ENCODE peak calls at places on chromosomes 2 and 18, in eight cellular contexts. R is kidney, C is MCF 10A, L is glutamatergic neuron, U is neural crest cell, P is HCT116, Q is K562, N is epithelial cell of esophagus. V is an unnamed sample.

GRCh38 chr2:171675810-171676345 is 11.4 kb upstream of the DYNC1I2 start:
- DNase-seq in R (no peak), C (no peak), P (no peak), N (no peak), U (no peak), Q (no peak), L (no peak), V (no peak)

GRCh38 chr2:152336854-152337510 is 2.0 kb downstream of the FMNL2 start:
- DNase-seq in Q (no peak), L (peak; percentile 48), C (peak; percentile 41), N (peak; percentile 34), U (peak; percentile 3), R (no peak), P (no peak), V (peak; percentile 17)

GRCh38 chr18:42959528-42959927 is 156.0 kb downstream of the RIT2 start:
- DNase-seq in U (no peak), P (no peak), N (no peak), Q (no peak), L (no peak), R (no peak), C (no peak), V (no peak)

GRCh38 chr2:98702127-98702802 is 28.7 kb downstream of the MGAT4A start:
- DNase-seq in C (no peak), U (no peak), Q (no peak), R (no peak), P (no peak), L (peak; percentile 16), N (no peak), V (no peak)

GRCh38 chr2:121291251-121291580 is 6.2 kb upstream of the TFCP2L1 start:
- DNase-seq in Q (no peak), L (no peak), U (no peak), P (no peak), N (no peak), R (no peak), C (no peak), V (no peak)

GRCh38 chr2:73641767-73642062 is 507 bp downstream of the NAT8 start:
- DNase-seq in R (no peak), Q (no peak), C (no peak), N (no peak), P (no peak), U (no peak), L (no peak), V (no peak)

GRCh38 chr2:231908584-231908983 is 17.6 kb downstream of the NPPC start:
- DNase-seq in U (no peak), C (no peak), L (no peak), Q (no peak), P (no peak), R (peak; percentile 12), N (no peak), V (no peak)

GRCh38 chr2:224442092-224442999 is 40.4 kb upstream of the FAM124B start:
- DNase-seq in N (peak; percentile 36), L (peak; percentile 40), Q (no peak), R (peak; percentile 80), U (no peak), C (no peak), P (no peak), V (peak; percentile 9)

GRCh38 chr2:187424156-187424555 is 23.9 kb downstream of the CALCRL start:
- DNase-seq in C (no peak), L (no peak), P (no peak), U (no peak), N (peak; percentile 27), R (no peak), Q (no peak), V (no peak)

GRCh38 chr2:201073071-201073470 is 1.3 kb downstream of the NDUFB3 start:
- DNase-seq in L (no peak), Q (no peak), C (no peak), P (no peak), U (no peak), R (no peak), N (peak; percentile 13), V (no peak)

GRCh38 chr2:201072201-201072530 is 365 bp downstream of the NDUFB3 start:
- DNase-seq in C (no peak), P (no peak), R (no peak), Q (no peak), N (no peak), U (no peak), L (no peak), V (no peak)

GRCh38 chr2:201074996-201075395 is 3.2 kb downstream of the NDUFB3 start:
- DNase-seq in R (no peak), C (no peak), Q (no peak), U (no peak), N (no peak), P (no peak), L (no peak), V (no peak)

GRCh38 chr2:201070966-201071304 is 536 bp downstream of the HYCC2 start:
- DNase-seq in U (no peak), L (no peak), C (peak; percentile 42), R (no peak), Q (no peak), N (peak; percentile 35), P (no peak), V (peak; percentile 42)

DNA sequence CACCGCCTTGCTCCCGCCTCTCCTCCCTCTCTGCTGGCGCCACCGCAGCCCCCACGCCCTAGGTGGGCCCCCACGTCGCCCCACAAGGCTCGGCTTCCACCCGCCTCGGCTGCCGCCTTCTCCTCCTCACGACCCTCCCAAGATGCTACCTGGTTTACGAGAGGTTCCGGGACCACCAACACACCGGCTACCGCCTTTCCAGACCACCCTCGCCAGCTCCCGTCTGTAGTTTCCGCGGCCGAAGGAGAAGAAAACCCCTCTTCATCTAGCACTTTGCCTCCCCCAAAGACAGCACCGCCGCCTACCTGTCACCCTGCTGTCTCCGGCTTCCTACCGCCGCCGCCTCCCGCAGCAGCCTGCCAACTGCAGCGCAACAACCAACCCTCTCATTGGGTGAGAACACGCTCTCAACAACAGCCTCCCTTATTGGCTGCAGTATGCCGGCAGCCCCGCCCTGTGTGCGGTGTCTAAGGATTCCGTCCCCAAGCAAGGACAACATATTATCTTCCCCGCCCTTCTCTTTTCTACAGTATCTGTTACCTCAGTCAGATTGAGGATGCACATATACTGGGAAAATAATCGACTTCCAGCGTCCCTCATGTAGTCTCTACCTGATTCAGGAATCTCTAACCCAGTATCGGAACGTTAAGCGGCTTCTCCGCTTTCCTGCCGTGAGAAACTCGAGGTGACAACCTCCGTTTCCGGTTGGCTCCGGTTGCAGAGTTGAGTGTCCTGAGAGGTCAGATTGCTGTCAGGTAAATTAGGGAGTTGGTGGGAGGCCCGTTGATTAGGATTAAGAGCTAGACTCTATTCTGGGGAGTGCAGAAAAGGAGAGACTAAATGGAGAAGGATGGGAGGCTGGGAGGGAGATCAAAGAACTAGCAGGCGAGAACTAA is at the start of the genes HYCC2 and NDUFB3:
- DNase-seq in P (peak; percentile 92), Q (peak; percentile 98), C (peak; percentile 93), R (peak; percentile 95), L (peak; percentile 87), N (peak; percentile 97), U (peak; percentile 86), V (peak; percentile 100)
- TF ChIP-seq CTCF in P (no peak), Q (peak; percentile 47), C (no peak), R (no peak), L (no peak), N (peak; percentile 40), U (peak; percentile 43), V (peak; percentile 15)

GRCh38 chr18:67715567-67715966 is 199.0 kb upstream of the DSEL start:
- DNase-seq in P (no peak), N (no peak), U (no peak), Q (no peak), R (no peak), C (no peak), L (no peak), V (no peak)

GRCh38 chr18:67705748-67706147 is 189.2 kb upstream of the DSEL start:
- DNase-seq in P (no peak), C (peak; percentile 7), R (no peak), Q (no peak), L (no peak), U (no peak), N (peak; percentile 29), V (no peak)

GRCh38 chr18:67710639-67711038 is 194.1 kb upstream of the DSEL start:
- DNase-seq in P (no peak), N (peak; percentile 37), C (peak; percentile 14), U (no peak), R (no peak), L (no peak), Q (no peak), V (no peak)
- TF ChIP-seq CTCF in P (no peak), N (peak; percentile 64), C (no peak), U (peak; percentile 43), R (peak; percentile 35), L (no peak), Q (no peak), V (no peak)

GRCh38 chr2:46153996-46154753 is 143.0 kb upstream of the EPAS1 start:
- DNase-seq in P (no peak), R (no peak), C (no peak), U (no peak), N (no peak), Q (no peak), L (no peak), V (no peak)

GRCh38 chr2:46157966-46158310 is 139.3 kb upstream of the EPAS1 start:
- DNase-seq in P (no peak), U (no peak), N (no peak), L (no peak), C (no peak), Q (no peak), R (no peak), V (no peak)

GRCh38 chr2:46160326-46160725 is 136.9 kb upstream of the EPAS1 start:
- DNase-seq in U (no peak), Q (no peak), P (no peak), R (peak; percentile 7), L (no peak), C (no peak), N (no peak), V (no peak)

GRCh38 chr2:46158661-46159060 is 138.5 kb upstream of the EPAS1 start:
- DNase-seq in U (no peak), Q (no peak), N (no peak), L (no peak), C (no peak), P (no peak), R (no peak), V (no peak)

GRCh38 chr2:46157072-46157965 is 139.9 kb upstream of the EPAS1 start:
- DNase-seq in C (no peak), N (no peak), R (no peak), U (no peak), Q (no peak), P (no peak), L (no peak), V (no peak)
- TF ChIP-seq CTCF in C (no peak), N (no peak), R (no peak), U (no peak), Q (no peak), P (no peak), L (no peak), V (no peak)

GRCh38 chr18:48952287-48953095 is 1.7 kb upstream of the SMAD7 start:
- DNase-seq in U (peak; percentile 66), P (no peak), N (peak; percentile 77), R (peak; percentile 95), Q (peak; percentile 54), L (peak; percentile 77), C (peak; percentile 81), V (no peak)

GRCh38 chr18:48953096-48953706 is 2.4 kb upstream of the SMAD7 start:
- DNase-seq in P (no peak), R (no peak), N (no peak), C (no peak), U (no peak), Q (no peak), L (no peak), V (no peak)

GRCh38 chr18:48949606-48950535 is 894 bp downstream of the SMAD7 start:
- DNase-seq in P (no peak), N (peak; percentile 62), C (peak; percentile 66), R (peak; percentile 82), U (peak; percentile 29), Q (no peak), L (peak; percentile 75), V (no peak)

GRCh38 chr18:48950536-48951447 is at the start of gene SMAD7:
- DNase-seq in L (no peak), P (no peak), R (peak; percentile 77), U (no peak), C (peak; percentile 44), Q (no peak), N (no peak), V (no peak)

GRCh38 chr18:48951448-48952286 is 902 bp upstream of the SMAD7 start:
- DNase-seq in L (peak; percentile 82), N (peak; percentile 90), Q (peak; percentile 79), P (no peak), R (peak; percentile 97), U (peak; percentile 60), C (peak; percentile 90), V (peak; percentile 61)
- TF ChIP-seq CTCF in L (peak; percentile 12), N (peak; percentile 16), Q (peak; percentile 39), P (no peak), R (no peak), U (peak; percentile 56), C (peak; percentile 9), V (no peak)